ENCODE peak calls at places on chromosomes 16 and 17, in seven cellular contexts. Z is ovary, K is Daoy, B is GM06990, M is amniotic epithelial cell, J is germinal center, N is left cardiac atrium. R is an unnamed sample.

GRCh38 chr16:73717266-73718057 is 579.2 kb upstream of the PSMD7 start:
- DNase-seq in J (no peak), B (no peak), Z (no peak), K (no peak), N (no peak), M (no peak), R (no peak)

GRCh38 chr16:79278506-79278905 is 322.0 kb downstream of the MAF start:
- DNase-seq in K (no peak), B (no peak), J (no peak), M (no peak), N (no peak), Z (no peak), R (no peak)

GRCh38 chr16:51149251-51149661 is 1.8 kb downstream of the SALL1 start:
- DNase-seq in N (no peak), K (peak; percentile 21), J (no peak), B (no peak), Z (no peak), M (no peak), R (no peak)

GRCh38 chr17:72735602-72736001 is 356.9 kb downstream of the SLC39A11 start:
- DNase-seq in J (no peak), Z (no peak), K (no peak), N (no peak), M (no peak), B (no peak), R (no peak)

GRCh38 chr16:86818701-86819522 is 240.6 kb downstream of the FOXL1 start:
- DNase-seq in J (no peak), N (peak; percentile 54), Z (no peak), M (no peak), B (no peak), K (no peak), R (no peak)

GRCh38 chr17:83010323-83011200 is 68.8 kb upstream of the METRNL start:
- DNase-seq in K (peak; percentile 60), Z (no peak), J (no peak), B (no peak), N (no peak), M (peak; percentile 26), R (peak; percentile 15)

GRCh38 chr17:13635951-13636350 is 34.2 kb upstream of the HS3ST3A1 start:
- DNase-seq in N (no peak), J (no peak), Z (no peak), B (no peak), M (peak; percentile 85), K (no peak), R (no peak)

GRCh38 chr16:15949210-15950166 is at the start of gene ABCC1:
- DNase-seq in J (peak; percentile 86), K (peak; percentile 69), B (peak; percentile 65), M (no peak), Z (peak; percentile 64), N (peak; percentile 48), R (no peak)

GRCh38 chr16:73149329-73149728 is 101.4 kb upstream of the ZFHX3 start:
- DNase-seq in N (no peak), Z (no peak), M (no peak), B (no peak), K (no peak), J (no peak), R (no peak)

GRCh38 chr17:76263896-76264295 is 1.3 kb upstream of the UBALD2 start:
- DNase-seq in B (no peak), K (no peak), M (no peak), Z (no peak), J (no peak), N (no peak), R (no peak)

GRCh38 chr16:17313085-17313611 is 157.6 kb downstream of the XYLT1 start:
- DNase-seq in K (peak; percentile 8), N (peak; percentile 74), M (peak; percentile 72), B (no peak), Z (peak; percentile 69), J (no peak), R (no peak)

GRCh38 chr17:69084911-69085310 is 24.2 kb upstream of the ABCA9 start:
- DNase-seq in M (peak; percentile 16), J (peak; percentile 5), N (no peak), Z (no peak), K (no peak), B (peak; percentile 9), R (no peak)

GRCh38 chr17:22266231-22266630 is 573.9 kb downstream of the KCNJ18 start:
- DNase-seq in B (no peak), J (no peak), K (peak; percentile 86), M (no peak), Z (no peak), N (no peak), R (no peak)

GRCh38 chr16:79318137-79318899 is 282.2 kb downstream of the MAF start:
- DNase-seq in J (no peak), K (no peak), N (no peak), M (no peak), B (no peak), Z (no peak), R (no peak)

GRCh38 chr17:41610965-41611640 is 1.5 kb downstream of the KRT16 start:
- DNase-seq in M (no peak), K (no peak), Z (no peak), B (no peak), J (no peak), N (peak; percentile 10), R (no peak)

GRCh38 chr17:17413821-17414220 is 63.0 kb upstream of the MED9 start:
- DNase-seq in N (no peak), Z (no peak), B (no peak), J (no peak), M (no peak), K (peak; percentile 40), R (no peak)

GRCh38 chr16:29313559-29313887 is 93.0 kb downstream of the NPIPB11 start:
- DNase-seq in J (no peak), Z (no peak), B (no peak), N (no peak), M (no peak), K (no peak), R (no peak)